ENCODE peak calls at places on chromosomes 13 and 19, in six cellular contexts. K is naive thymus-derived CD4-positive, alpha-beta T cell; R is psoas muscle; A is stomach; P is thoracic aorta; F is prostate gland. Q is an unnamed sample.

GRCh38 chr19:11418518-11419506 is at the start of gene RGL3:
- DNase-seq in K (no peak), R (peak), A (peak), P (no peak), F (peak), Q (no peak)

GRCh38 chr13:105655046-105655445 is 880.4 kb downstream of the EFNB2 start:
- DNase-seq in K (no peak), R (no peak), A (no peak), P (no peak), F (no peak), Q (no peak)

GRCh38 chr13:101767096-101767495 is 314.6 kb downstream of the ITGBL1 start:
- DNase-seq in K (no peak), R (no peak), A (no peak), P (no peak), F (no peak), Q (no peak)

GRCh38 chr19:31506102-31506501 is 156.9 kb upstream of the TSHZ3 start:
- DNase-seq in K (no peak), R (no peak), A (no peak), P (no peak), F (no peak), Q (no peak)

GRCh38 chr13:51370116-51370515 is 30.6 kb downstream of the SERPINE3 start:
- DNase-seq in K (no peak), R (no peak), A (no peak), P (no peak), F (no peak), Q (no peak)

GRCh38 chr19:5539431-5539833 is 28.3 kb downstream of the TINCR start:
- DNase-seq in K (no peak), R (no peak), A (no peak), P (no peak), F (no peak), Q (no peak)

GRCh38 chr19:41307090-41307875 is 2.7 kb upstream of the CCDC97 start:
- DNase-seq in K (peak), R (no peak), A (no peak), P (no peak), F (no peak), Q (peak)

GRCh38 chr19:41299755-41300089 is 10.2 kb upstream of the CCDC97 start:
- DNase-seq in K (peak), R (peak), A (peak), P (no peak), F (no peak), Q (peak)

GRCh38 chr19:41711376-41712261 is 3.2 kb downstream of the CEACAM5 start:
- DNase-seq in K (no peak), R (no peak), A (peak), P (no peak), F (no peak), Q (no peak)

GRCh38 chr13:35784286-35784951 is 307.9 kb upstream of the MAB21L1 start:
- DNase-seq in K (no peak), R (no peak), A (no peak), P (no peak), F (no peak), Q (no peak)

GRCh38 chr13:41034862-41035261 is 15.7 kb upstream of the ELF1 start:
- DNase-seq in K (no peak), R (no peak), A (no peak), P (no peak), F (no peak), Q (no peak)

GRCh38 chr19:35290381-35291135 is 1.4 kb upstream of the MAG start:
- DNase-seq in K (no peak), R (no peak), A (no peak), P (no peak), F (no peak), Q (no peak)

GRCh38 chr19:30853036-30853435 is 480.9 kb downstream of the ZNF536 start:
- DNase-seq in K (no peak), R (no peak), A (no peak), P (no peak), F (no peak), Q (no peak)

GRCh38 chr19:6516018-6516658 is 14.0 kb upstream of the TUBB4A start:
- DNase-seq in K (peak), R (peak), A (peak), P (peak), F (peak), Q (peak)

GRCh38 chr19:48969276-48970138 is 4.4 kb downstream of the FTL start:
- DNase-seq in K (no peak), R (no peak), A (no peak), P (no peak), F (no peak), Q (peak)

GRCh38 chr13:39616087-39616694 is 13.2 kb upstream of the LHFPL6 start:
- DNase-seq in K (peak), R (no peak), A (no peak), P (no peak), F (peak), Q (peak)

DNA sequence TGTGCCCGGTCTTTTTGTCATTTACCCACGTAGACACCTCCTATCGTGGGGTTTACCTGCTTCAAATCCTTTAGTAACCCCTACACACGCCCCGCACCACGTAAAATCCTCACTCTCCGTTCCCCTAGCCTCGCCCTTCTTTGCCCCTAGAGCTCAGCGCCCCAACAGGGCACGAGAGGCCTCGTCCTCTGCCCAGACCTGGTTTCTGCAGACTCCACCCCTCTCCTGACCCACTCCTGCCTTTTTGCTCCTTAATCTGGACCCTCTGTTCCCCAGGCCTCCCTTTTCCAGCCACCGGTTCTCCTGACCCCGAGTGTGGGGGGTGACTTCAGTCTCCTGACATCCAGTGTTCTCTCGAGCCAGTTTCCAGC is 427 bp downstream of the ZNF528 start:
- DNase-seq in K (no peak), R (peak), A (no peak), P (no peak), F (no peak), Q (no peak)
- H3K4me3 ChIP-seq in K (peak), R (peak), A (peak), P (peak), F (peak), Q (no peak)

GRCh38 chr19:40278361-40279045 is 6.6 kb downstream of the AKT2 start:
- DNase-seq in K (no peak), R (no peak), A (no peak), P (no peak), F (no peak), Q (no peak)
- H3K4me3 ChIP-seq in K (no peak), R (peak), A (peak), P (peak), F (no peak), Q (no peak)

GRCh38 chr19:50957587-50957986 is 4.7 kb upstream of the KLK5 start:
- DNase-seq in K (no peak), R (no peak), A (no peak), P (no peak), F (no peak), Q (no peak)

GRCh38 chr19:50947123-50947522 is 5.7 kb downstream of the KLK5 start:
- DNase-seq in K (no peak), R (no peak), A (no peak), P (no peak), F (no peak), Q (no peak)

GRCh38 chr19:50949792-50950320 is 3.0 kb downstream of the KLK5 start:
- DNase-seq in K (no peak), R (peak), A (no peak), P (no peak), F (no peak), Q (no peak)

DNA sequence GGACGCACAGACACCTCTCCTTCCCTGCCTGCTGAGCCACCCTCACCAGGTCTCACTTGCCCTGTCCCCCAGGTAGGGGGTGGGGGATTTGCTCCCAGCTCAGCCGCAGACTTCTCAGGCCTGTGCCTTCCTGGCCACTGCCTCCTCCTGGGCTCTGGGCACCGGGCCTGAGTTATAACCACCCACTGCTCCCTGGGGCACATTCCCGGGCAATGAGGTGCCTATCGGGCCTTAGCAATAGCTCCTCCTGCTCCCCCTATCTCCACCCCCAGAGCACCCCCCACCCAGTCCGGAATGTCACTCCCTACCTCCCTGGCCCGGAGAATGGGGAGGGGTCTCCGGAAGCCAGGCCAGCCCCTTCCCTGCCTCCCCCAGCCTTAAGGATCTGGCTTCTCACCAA is at the start of gene KLK5:
- DNase-seq in K (no peak), R (no peak), A (no peak), P (no peak), F (no peak), Q (no peak)
- H3K4me3 ChIP-seq in K (no peak), R (no peak), A (no peak), P (no peak), F (no peak), Q (no peak)

GRCh38 chr19:10270616-10271394 is at the start of gene ICAM1:
- DNase-seq in K (peak), R (peak), A (peak), P (no peak), F (peak), Q (peak)
- H3K4me3 ChIP-seq in K (peak), R (peak), A (peak), P (peak), F (peak), Q (peak)

GRCh38 chr19:17517898-17518297 is 6.4 kb downstream of the PGLS start:
- DNase-seq in K (no peak), R (no peak), A (no peak), P (no peak), F (no peak), Q (no peak)
- H3K4me3 ChIP-seq in K (no peak), R (no peak), A (no peak), P (no peak), F (no peak), Q (no peak)

DNA sequence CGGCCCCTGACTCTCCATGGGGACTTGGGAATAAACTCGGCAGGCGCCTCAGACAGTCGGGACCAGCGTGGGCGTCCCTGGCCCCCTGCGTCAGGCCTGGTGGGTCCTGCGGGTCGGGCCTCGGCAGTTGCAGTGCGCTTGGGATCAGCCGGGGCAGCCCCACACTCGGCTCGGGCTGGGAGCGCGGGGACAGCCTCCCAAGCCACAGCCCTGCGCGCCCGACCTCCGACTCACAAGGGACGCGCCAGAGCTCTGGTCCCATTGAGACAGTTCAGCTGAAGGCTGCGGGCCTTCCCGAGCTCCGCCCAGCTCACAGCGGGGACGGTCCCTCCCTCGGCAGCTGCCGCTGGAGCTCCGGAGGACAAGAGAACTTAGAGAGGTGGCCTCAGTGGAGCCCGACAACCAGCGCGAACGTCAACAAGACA is 45.7 kb upstream of the ZNF730 start:
- DNase-seq in K (no peak), R (no peak), A (no peak), P (no peak), F (peak), Q (no peak)
- H3K4me3 ChIP-seq in K (no peak), R (peak), A (peak), P (peak), F (peak), Q (no peak)

GRCh38 chr19:46303702-46304397 is 7.0 kb downstream of the HIF3A start:
- DNase-seq in K (no peak), R (peak), A (peak), P (no peak), F (no peak), Q (no peak)
- H3K4me3 ChIP-seq in K (no peak), R (no peak), A (peak), P (no peak), F (no peak), Q (no peak)

DNA sequence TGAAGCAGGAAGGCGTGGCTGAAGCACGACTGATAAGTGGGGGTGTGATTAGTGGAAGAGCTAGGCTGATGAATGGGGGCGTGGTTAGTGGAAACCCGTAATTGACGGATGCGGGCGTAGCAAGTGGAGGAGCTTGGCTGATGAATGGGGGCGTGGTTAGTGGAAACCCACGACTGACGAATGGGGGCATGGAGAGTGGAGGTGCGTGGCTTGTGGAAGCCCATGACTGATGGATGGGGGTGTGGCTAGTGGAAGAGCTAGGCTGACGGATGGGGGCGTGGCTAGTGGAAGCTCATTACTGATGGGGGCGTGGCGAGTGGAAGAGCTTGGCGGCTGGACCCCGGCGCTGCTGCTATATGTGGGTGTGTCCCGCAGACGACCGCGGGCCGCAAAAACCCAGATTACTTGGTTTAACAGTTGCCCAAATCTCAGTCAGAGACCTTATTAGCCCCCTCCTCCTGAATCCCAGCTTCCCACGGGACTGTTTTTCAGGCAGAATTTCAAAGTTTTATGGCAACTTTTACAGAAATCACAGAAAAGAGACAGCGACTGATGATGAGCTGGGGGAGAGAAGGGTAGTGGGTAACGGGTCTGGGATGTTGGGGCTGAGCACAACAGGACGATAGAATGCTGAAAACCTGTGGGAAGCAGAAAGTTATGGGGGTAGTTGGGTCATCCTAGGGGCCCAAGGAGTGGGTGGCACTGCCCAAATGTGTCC is 9.0 kb upstream of the MEIS3 start:
- DNase-seq in K (peak), R (peak), A (peak), P (peak), F (peak), Q (peak)
- H3K4me3 ChIP-seq in K (peak), R (no peak), A (peak), P (no peak), F (no peak), Q (peak)